ENCODE peak calls at places on chromosome 19, in four cellular contexts. G is globus pallidus; R is cardiac muscle cell; J is CD4-positive, alpha-beta T cell. K is an unnamed sample.

GRCh38 chr19:12868540-12869112 is 12.6 kb downstream of the DNASE2 start:
- DNase-seq in R (no peak), G (no peak), J (no peak), K (no peak)

GRCh38 chr19:1269478-1270167 is 491 bp downstream of the CIRBP start:
- DNase-seq in R (peak; percentile 88), G (peak; percentile 86), J (peak; percentile 84), K (peak; percentile 86)

GRCh38 chr19:30545752-30546151 is 173.6 kb downstream of the ZNF536 start:
- DNase-seq in J (no peak), G (no peak), R (no peak), K (no peak)

GRCh38 chr19:48468806-48469055 is 438 bp upstream of the CYTH2 start:
- DNase-seq in J (no peak), R (no peak), G (no peak), K (no peak)

GRCh38 chr19:16062789-16063188 is 13.5 kb upstream of the TPM4 start:
- DNase-seq in J (peak; percentile 64), G (no peak), R (peak; percentile 41), K (peak; percentile 57)

GRCh38 chr19:10624585-10624984 is 768 bp upstream of the SLC44A2 start:
- DNase-seq in J (no peak), R (no peak), G (no peak), K (no peak)

GRCh38 chr19:42370068-42370520 is 20.0 kb downstream of the CNFN start:
- DNase-seq in G (no peak), J (no peak), R (no peak), K (no peak)

GRCh38 chr19:58577581-58578429 is 4.7 kb upstream of the MZF1 start:
- DNase-seq in G (no peak), R (no peak), J (no peak), K (no peak)

GRCh38 chr19:6465663-6466062 is 1.6 kb downstream of the CRB3 start:
- DNase-seq in G (no peak), J (no peak), R (no peak), K (no peak)

GRCh38 chr19:53868892-53869804 is 1.5 kb downstream of the MYADM start:
- DNase-seq in G (peak; percentile 61), R (peak; percentile 95), J (peak; percentile 66), K (peak; percentile 91)

GRCh38 chr19:27720155-27720554 is 1492.8 kb downstream of the UQCRFS1 start:
- DNase-seq in R (no peak), G (no peak), J (no peak), K (no peak)

GRCh38 chr19:3343619-3344502 is 22.5 kb upstream of the NFIC start:
- DNase-seq in J (peak; percentile 16), R (no peak), G (peak; percentile 69), K (no peak)

GRCh38 chr19:53906211-53907192 is 2.6 kb upstream of the CACNG7 start:
- DNase-seq in R (peak; percentile 41), G (no peak), J (peak; percentile 63), K (peak; percentile 62)

GRCh38 chr19:56066152-56067023 is 54.7 kb downstream of the ZNF787 start:
- DNase-seq in G (peak; percentile 42), J (peak; percentile 40), R (peak; percentile 70), K (peak; percentile 51)

GRCh38 chr19:38868551-38868950 is 9.5 kb downstream of the RINL start:
- DNase-seq in G (no peak), R (no peak), J (no peak), K (no peak)

GRCh38 chr19:46813570-46814358 is 25.4 kb upstream of the SLC1A5 start:
- DNase-seq in J (no peak), R (no peak), G (no peak), K (no peak)

GRCh38 chr19:20661150-20661819 is at the start of gene ZNF626:
- DNase-seq in G (peak; percentile 99), J (peak; percentile 85), R (peak; percentile 99), K (peak; percentile 92)

GRCh38 chr19:16342002-16342715 is 17.5 kb downstream of the KLF2 start:
- DNase-seq in G (peak; percentile 59), R (no peak), J (no peak), K (no peak)

GRCh38 chr19:2360876-2361232 is 789 bp downstream of the TMPRSS9 start:
- DNase-seq in J (no peak), R (no peak), G (no peak), K (no peak)

GRCh38 chr19:48480151-48480475 is 10.9 kb downstream of the CYTH2 start:
- DNase-seq in G (no peak), J (no peak), R (no peak), K (no peak)

GRCh38 chr19:19032420-19033175 is 719 bp downstream of the SUGP2 start:
- DNase-seq in G (peak; percentile 85), J (peak; percentile 53), R (peak; percentile 96), K (peak; percentile 35)

GRCh38 chr19:11495885-11496284 is 9.8 kb downstream of the ZNF653 start:
- DNase-seq in J (no peak), R (no peak), G (no peak), K (no peak)

GRCh38 chr19:47124937-47125668 is 5.5 kb upstream of the SAE1 start:
- DNase-seq in R (peak; percentile 84), J (no peak), G (peak; percentile 69), K (no peak)

GRCh38 chr19:35596366-35596999 is 10.5 kb downstream of the PMIS2 start:
- DNase-seq in G (no peak), J (no peak), R (no peak), K (no peak)

GRCh38 chr19:38020331-38020730 is 113.3 kb downstream of the SIPA1L3 start:
- DNase-seq in R (no peak), J (no peak), G (no peak), K (no peak)

GRCh38 chr19:29771708-29772415 is 39.9 kb upstream of the CCNE1 start:
- DNase-seq in R (peak; percentile 77), G (peak; percentile 42), J (no peak), K (no peak)

GRCh38 chr19:45063851-45064801 is 12.2 kb downstream of the ZNF296 start:
- DNase-seq in G (no peak), J (no peak), R (no peak), K (no peak)

GRCh38 chr19:5691205-5691929 is 1.3 kb downstream of the RPL36 start:
- DNase-seq in J (no peak), R (no peak), G (no peak), K (peak; percentile 65)

GRCh38 chr19:29887498-29887897 is 54.5 kb upstream of the URI1 start:
- DNase-seq in G (no peak), J (no peak), R (no peak), K (no peak)

GRCh38 chr19:55939206-55939605 is 7.1 kb upstream of the NLRP13 start:
- DNase-seq in R (no peak), J (no peak), G (no peak), K (no peak)

GRCh38 chr19:29645491-29645867 is 19.8 kb upstream of the PLEKHF1 start:
- DNase-seq in R (no peak), G (no peak), J (no peak), K (no peak)

GRCh38 chr19:55753401-55753800 is 5.5 kb upstream of the RFPL4A start:
- DNase-seq in J (no peak), R (no peak), G (no peak), K (no peak)

GRCh38 chr19:16316506-16316882 is 8.1 kb upstream of the KLF2 start:
- DNase-seq in G (no peak), J (no peak), R (no peak), K (no peak)

GRCh38 chr19:13964776-13965175 is 12.5 kb downstream of the DCAF15 start:
- DNase-seq in J (no peak), G (no peak), R (no peak), K (no peak)

GRCh38 chr19:991174-991931 is 7.2 kb downstream of the WDR18 start:
- DNase-seq in J (peak; percentile 19), R (peak; percentile 13), G (no peak), K (peak; percentile 71)

GRCh38 chr19:56811480-56811879 is 29.0 kb downstream of the PEG3 start:
- DNase-seq in R (no peak), J (no peak), G (no peak), K (no peak)

GRCh38 chr19:5130371-5131030 is 161.6 kb downstream of the KDM4B start:
- DNase-seq in J (peak; percentile 54), G (no peak), R (no peak), K (peak; percentile 27)

GRCh38 chr19:48715276-48715675 is 4.2 kb downstream of the MAMSTR start:
- DNase-seq in G (no peak), J (no peak), R (no peak), K (no peak)

GRCh38 chr19:28426902-28427232 is 786.1 kb downstream of the UQCRFS1 start:
- DNase-seq in R (no peak), J (no peak), G (no peak), K (no peak)

K was measured in CD8-positive, alpha-beta memory T cell.